ENCODE peak calls at places on chromosome 4, in four cellular contexts. X, M, G and P are unnamed samples.

GRCh38 chr4:59553063-59553738 is 1646.9 kb upstream of the ADGRL3 start:
- DNase-seq in X (peak), M (no peak), G (peak), P (no peak)

GRCh38 chr4:142396279-142396678 is 449.8 kb downstream of the INPP4B start:
- DNase-seq in G (peak), X (no peak), M (no peak), P (no peak)

GRCh38 chr4:70651864-70652506 is 14.3 kb downstream of the JCHAIN start:
- DNase-seq in G (peak), X (peak), M (no peak), P (no peak)

GRCh38 chr4:102500371-102501175 is 586 bp upstream of the NFKB1 start:
- DNase-seq in X (peak), G (peak), M (no peak), P (peak)

GRCh38 chr4:21827575-21827974 is 121.0 kb downstream of the KCNIP4 start:
- DNase-seq in M (no peak), G (no peak), X (no peak), P (no peak)

GRCh38 chr4:2284161-2284933 is 22.4 kb upstream of the MXD4 start:
- DNase-seq in X (no peak), G (no peak), M (no peak), P (no peak)

GRCh38 chr4:25590171-25590570 is 65.5 kb upstream of the SLC34A2 start:
- DNase-seq in X (no peak), M (no peak), G (no peak), P (no peak)

GRCh38 chr4:22435652-22436051 is 80.2 kb downstream of the ADGRA3 start:
- DNase-seq in X (no peak), G (no peak), M (no peak), P (no peak)

GRCh38 chr4:153555730-153556440 is 89.7 kb downstream of the TMEM131L start:
- DNase-seq in M (no peak), G (peak), X (no peak), P (peak)

GRCh38 chr4:173878701-173879100 is 348.7 kb upstream of the HAND2 start:
- DNase-seq in X (peak), G (no peak), M (no peak), P (no peak)

GRCh38 chr4:8475751-8476575 is 35.4 kb downstream of the TRMT44 start:
- DNase-seq in M (no peak), G (no peak), X (no peak), P (no peak)

GRCh38 chr4:107970063-107970798 is 19.5 kb upstream of the HADH start:
- DNase-seq in X (no peak), M (no peak), G (no peak), P (no peak)

GRCh38 chr4:179583221-179583620 is 2141.0 kb upstream of the AGA start:
- DNase-seq in X (no peak), G (no peak), M (no peak), P (no peak)

GRCh38 chr4:147814334-147814733 is 82.4 kb downstream of the ARHGAP10 start:
- DNase-seq in G (no peak), M (no peak), X (no peak), P (no peak)

GRCh38 chr4:188109157-188109755 is at the start of gene TRIML2:
- DNase-seq in M (no peak), X (no peak), G (no peak), P (no peak)

GRCh38 chr4:72312032-72312650 is 256.9 kb downstream of the ADAMTS3 start:
- DNase-seq in G (peak), M (no peak), X (no peak), P (peak)

GRCh38 chr4:72311291-72311690 is 257.7 kb downstream of the ADAMTS3 start:
- DNase-seq in X (no peak), G (no peak), M (no peak), P (no peak)

GRCh38 chr4:72318771-72319170 is 250.2 kb downstream of the ADAMTS3 start:
- DNase-seq in G (no peak), M (no peak), X (no peak), P (no peak)

GRCh38 chr4:72313121-72313520 is 255.9 kb downstream of the ADAMTS3 start:
- DNase-seq in M (no peak), X (no peak), G (no peak), P (no peak)

GRCh38 chr4:72314869-72315268 is 254.2 kb downstream of the ADAMTS3 start:
- DNase-seq in G (peak), M (no peak), X (no peak), P (no peak)
- TF ChIP-seq POLR2AphosphoS5 in G (no peak), M (no peak), X (peak), P (no peak)

GRCh38 chr4:168690199-168690598 is 193.3 kb downstream of the PALLD start:
- DNase-seq in G (no peak), M (no peak), X (no peak), P (no peak)
- TF ChIP-seq POLR2AphosphoS5 in G (no peak), M (no peak), X (no peak), P (no peak)

DNA sequence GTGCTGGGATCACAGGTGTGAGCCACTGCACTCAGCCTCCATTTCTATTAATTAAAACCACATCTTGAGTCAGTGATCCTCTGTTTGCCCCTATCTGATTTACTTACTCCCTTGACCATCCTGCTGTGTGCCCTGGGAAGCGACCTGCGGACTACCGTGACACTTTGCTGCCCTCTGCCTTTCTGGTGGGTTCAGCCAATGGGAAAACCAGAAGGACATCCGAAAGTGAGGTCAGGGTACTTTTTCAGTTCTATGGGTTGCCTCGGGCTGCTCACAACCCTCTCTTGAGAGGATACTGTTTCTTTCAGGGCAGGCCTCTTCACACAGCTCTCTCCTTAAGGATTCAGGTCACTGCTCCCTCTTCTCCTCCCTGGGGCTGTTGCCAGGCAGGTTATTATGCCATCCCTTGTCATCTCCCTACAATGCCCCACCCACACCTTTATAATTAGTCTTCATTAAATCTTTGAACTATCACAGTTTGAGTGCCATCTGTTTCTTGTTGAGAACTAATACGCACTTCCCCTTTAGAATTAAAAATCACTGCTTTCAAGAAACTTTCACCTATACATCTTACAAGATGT is 21.4 kb downstream of the PLAC8 start:
- DNase-seq in G (no peak), M (no peak), X (peak), P (no peak)
- TF ChIP-seq POLR2AphosphoS5 in G (no peak), M (no peak), X (no peak), P (no peak)

GRCh38 chr4:140757220-140757607 is 1.0 kb upstream of the TBC1D9 start:
- DNase-seq in G (no peak), X (peak), M (no peak), P (no peak)

GRCh38 chr4:140764785-140765392 is 8.7 kb upstream of the TBC1D9 start:
- DNase-seq in G (no peak), X (no peak), M (no peak), P (peak)

GRCh38 chr4:140756292-140757219 is at the start of gene TBC1D9:
- DNase-seq in G (peak), X (peak), M (peak), P (peak)

GRCh38 chr4:140762202-140762601 is 6.0 kb upstream of the TBC1D9 start:
- DNase-seq in G (no peak), X (no peak), M (no peak), P (no peak)
- TF ChIP-seq POLR2AphosphoS5 in G (no peak), X (no peak), M (no peak), P (no peak)

GRCh38 chr4:77156533-77156911 is 485 bp upstream of the CCNG2 start:
- DNase-seq in G (peak), M (peak), X (peak), P (peak)
- TF ChIP-seq POLR2AphosphoS5 in G (no peak), M (no peak), X (peak), P (peak)

GRCh38 chr4:105894570-105895323 is 524 bp upstream of the NPNT start:
- DNase-seq in X (no peak), G (no peak), M (peak), P (no peak)
- TF ChIP-seq POLR2AphosphoS5 in X (no peak), G (no peak), M (no peak), P (no peak)

GRCh38 chr4:120052840-120053239 is 13.8 kb downstream of the MAD2L1 start:
- DNase-seq in M (no peak), X (no peak), G (peak), P (no peak)
- TF ChIP-seq POLR2AphosphoS5 in M (no peak), X (no peak), G (no peak), P (no peak)

GRCh38 chr4:15665738-15666365 is 10.7 kb upstream of the FBXL5 start:
- DNase-seq in M (no peak), G (peak), X (no peak), P (no peak)
- TF ChIP-seq POLR2AphosphoS5 in M (no peak), G (peak), X (no peak), P (no peak)